ENCODE peak calls at places on chromosome 2, in nine cellular contexts. V is NCI-H1930; G is stimulated activated CD4-positive, alpha-beta T cell treated with anti-CD3 and anti-CD28 coated beads, Interleukin-4, amount 100 ng/mL, for 48 hours; A is activated CD8-positive, alpha-beta memory T cell treated with anti-CD3 and anti-CD28 coated beads, Interleukin-2, amount 50 U/mL, for 48 hours; H is nephron progenitor cell; K is NCI-H510A treated with DMSO at 0.1 percent for 48 hours; E is CD8-positive, alpha-beta memory T cell; Z is sciatic nerve; R is GM23248. Q is an unnamed sample.

GRCh38 chr2:28209864-28210263 is 182.8 kb upstream of the FOSL2 start:
- DNase-seq in V (no peak), G (no peak), A (no peak), H (no peak), K (no peak), E (no peak), Z (no peak), R (no peak), Q (no peak)

GRCh38 chr2:120466704-120467054 is 120.7 kb downstream of the INHBB start:
- DNase-seq in V (no peak), G (no peak), A (no peak), H (no peak), K (no peak), E (no peak), Z (no peak), R (peak), Q (no peak)

GRCh38 chr2:68994864-68995263 is 18.1 kb upstream of the ANTXR1 start:
- DNase-seq in V (no peak), G (no peak), A (no peak), H (no peak), K (no peak), E (no peak), Z (no peak), R (peak), Q (peak)

GRCh38 chr2:72980535-72981217 is 63.4 kb downstream of the EMX1 start:
- DNase-seq in V (no peak), G (no peak), A (no peak), H (no peak), K (no peak), E (no peak), Z (no peak), R (peak), Q (peak)

GRCh38 chr2:29323301-29323700 is 208.1 kb downstream of the CLIP4 start:
- DNase-seq in V (no peak), G (no peak), A (no peak), H (no peak), K (no peak), E (no peak), Z (no peak), R (peak), Q (no peak)

GRCh38 chr2:140718999-140719398 is 1411.8 kb downstream of the LRP1B start:
- DNase-seq in V (no peak), G (no peak), A (no peak), H (no peak), K (no peak), E (no peak), Z (no peak), R (no peak), Q (no peak)

GRCh38 chr2:54226224-54226623 is 29.8 kb downstream of the TSPYL6 start:
- DNase-seq in V (no peak), G (no peak), A (no peak), H (no peak), K (no peak), E (no peak), Z (no peak), R (no peak), Q (no peak)

GRCh38 chr2:36318547-36318946 is 37.0 kb upstream of the CRIM1 start:
- DNase-seq in V (no peak), G (no peak), A (no peak), H (no peak), K (no peak), E (no peak), Z (no peak), R (peak), Q (no peak)

GRCh38 chr2:106956416-106956815 is 70.4 kb upstream of the ST6GAL2 start:
- DNase-seq in V (peak), G (no peak), A (no peak), H (no peak), K (no peak), E (no peak), Z (no peak), R (no peak), Q (no peak)

GRCh38 chr2:102439065-102439695 is 16.2 kb downstream of the IL18RAP start:
- DNase-seq in V (no peak), G (no peak), A (no peak), H (no peak), K (no peak), E (no peak), Z (no peak), R (peak), Q (peak)

GRCh38 chr2:221245045-221245444 is 327.1 kb downstream of the EPHA4 start:
- DNase-seq in V (no peak), G (no peak), A (no peak), H (no peak), K (no peak), E (no peak), Z (no peak), R (no peak), Q (no peak)

GRCh38 chr2:100403722-100404121 is 13.7 kb downstream of the CHST10 start:
- DNase-seq in V (no peak), G (no peak), A (no peak), H (no peak), K (no peak), E (no peak), Z (no peak), R (no peak), Q (no peak)